ENCODE peak calls at places on chromosomes 2 and 18, in seven cellular contexts. B, Y, E, T, K, F and L are unnamed samples.
A peak's percentile ranks its signal among the peaks of the same experiment; 100 is the strongest.

GRCh38 chr2:98333922-98334321 is 12.3 kb upstream of the CNGA3 start:
- DNase-seq in B (no peak), Y (no peak), E (no peak), T (no peak), K (no peak), F (no peak), L (no peak)

GRCh38 chr18:57691363-57691762 is 69.7 kb upstream of the NARS1 start:
- DNase-seq in B (no peak), Y (no peak), E (no peak), T (no peak), K (no peak), F (no peak), L (no peak)

GRCh38 chr18:44589709-44590108 is 91.0 kb upstream of the SETBP1 start:
- DNase-seq in B (no peak), Y (no peak), E (no peak), T (no peak), K (peak; percentile 63), F (no peak), L (no peak)

GRCh38 chr18:45834303-45834702 is 8.8 kb downstream of the SIGLEC15 start:
- DNase-seq in B (no peak), Y (no peak), E (no peak), T (no peak), K (no peak), F (no peak), L (no peak)

GRCh38 chr2:98088261-98088660 is 1.3 kb downstream of the VWA3B start:
- DNase-seq in B (peak; percentile 40), Y (peak; percentile 37), E (no peak), T (peak; percentile 38), K (no peak), F (no peak), L (no peak)

GRCh38 chr2:119292226-119292625 is 68.6 kb downstream of the STEAP3 start:
- DNase-seq in B (peak; percentile 65), Y (no peak), E (no peak), T (no peak), K (peak; percentile 27), F (no peak), L (no peak)

GRCh38 chr2:196112408-196113039 is 43.9 kb upstream of the DNAH7 start:
- DNase-seq in B (no peak), Y (no peak), E (no peak), T (no peak), K (peak; percentile 85), F (peak; percentile 29), L (no peak)

GRCh38 chr18:22223263-22223960 is 54.0 kb downstream of the GATA6 start:
- DNase-seq in B (peak; percentile 95), Y (peak; percentile 23), E (no peak), T (peak; percentile 86), K (peak; percentile 81), F (peak; percentile 84), L (peak; percentile 80)

GRCh38 chr2:133411857-133412256 is 156.4 kb downstream of the NCKAP5 start:
- DNase-seq in B (no peak), Y (no peak), E (no peak), T (no peak), K (no peak), F (no peak), L (no peak)

GRCh38 chr2:7118606-7119503 is 201.6 kb downstream of the RNF144A start:
- DNase-seq in B (no peak), Y (no peak), E (no peak), T (no peak), K (peak; percentile 37), F (peak; percentile 25), L (no peak)

GRCh38 chr2:239818531-239819011 is 206.6 kb downstream of the NDUFA10 start:
- DNase-seq in B (peak; percentile 11), Y (no peak), E (peak; percentile 56), T (no peak), K (no peak), F (no peak), L (peak; percentile 13)

GRCh38 chr2:234955091-234955511 is 3.3 kb downstream of the SH3BP4 start:
- DNase-seq in B (no peak), Y (no peak), E (peak; percentile 56), T (no peak), K (no peak), F (no peak), L (no peak)

GRCh38 chr2:234958746-234959395 is 7.1 kb downstream of the SH3BP4 start:
- DNase-seq in B (no peak), Y (no peak), E (peak; percentile 51), T (peak; percentile 15), K (no peak), F (no peak), L (no peak)

GRCh38 chr2:234958311-234958710 is 6.5 kb downstream of the SH3BP4 start:
- DNase-seq in B (no peak), Y (no peak), E (peak; percentile 61), T (no peak), K (no peak), F (no peak), L (no peak)

GRCh38 chr2:234955971-234956509 is 4.2 kb downstream of the SH3BP4 start:
- DNase-seq in B (no peak), Y (no peak), E (no peak), T (peak; percentile 52), K (no peak), F (no peak), L (no peak)

GRCh38 chr2:234957533-234958135 is 5.8 kb downstream of the SH3BP4 start:
- DNase-seq in B (no peak), Y (no peak), E (peak; percentile 11), T (no peak), K (peak; percentile 67), F (no peak), L (no peak)
- H3K4me1 ChIP-seq in B (peaks cover 10% of the 10 kb centered on the region), Y (no peaks in the 10 kb centered on the region), E (peaks cover 8% of the 10 kb centered on the region), T (peaks cover 4% of the 10 kb centered on the region), K (peaks cover 23% of the 10 kb centered on the region), F (peaks cover 46% of the 10 kb centered on the region), L (peaks cover 73% of the 10 kb centered on the region)

GRCh38 chr2:241321033-241321432 is 5.3 kb downstream of the SEPTIN2 start:
- DNase-seq in B (no peak), Y (no peak), E (no peak), T (no peak), K (no peak), F (no peak), L (no peak)
- H3K4me1 ChIP-seq in B (peaks cover 47% of the 10 kb centered on the region), Y (no peaks in the 10 kb centered on the region), E (peaks cover 82% of the 10 kb centered on the region), T (no peaks in the 10 kb centered on the region), K (peaks cover 47% of the 10 kb centered on the region), F (peaks cover 52% of the 10 kb centered on the region), L (peaks cover 92% of the 10 kb centered on the region)

GRCh38 chr18:53920312-53921075 is 304.0 kb downstream of the MBD2 start:
- DNase-seq in B (no peak), Y (no peak), E (no peak), T (no peak), K (no peak), F (no peak), L (no peak)
- H3K4me1 ChIP-seq in B (no peaks in the 10 kb centered on the region), Y (no peaks in the 10 kb centered on the region), E (no peaks in the 10 kb centered on the region), T (no peaks in the 10 kb centered on the region), K (no peaks in the 10 kb centered on the region), F (no peaks in the 10 kb centered on the region), L (no peaks in the 10 kb centered on the region)

GRCh38 chr2:46337208-46337994 is 40.2 kb downstream of the EPAS1 start:
- DNase-seq in B (no peak), Y (no peak), E (no peak), T (no peak), K (no peak), F (no peak), L (no peak)
- H3K4me1 ChIP-seq in B (no peaks in the 10 kb centered on the region), Y (no peaks in the 10 kb centered on the region), E (peaks cover 15% of the 10 kb centered on the region), T (peaks cover 10% of the 10 kb centered on the region), K (peaks cover 24% of the 10 kb centered on the region), F (peaks cover 91% of the 10 kb centered on the region), L (peaks cover 77% of the 10 kb centered on the region)

DNA sequence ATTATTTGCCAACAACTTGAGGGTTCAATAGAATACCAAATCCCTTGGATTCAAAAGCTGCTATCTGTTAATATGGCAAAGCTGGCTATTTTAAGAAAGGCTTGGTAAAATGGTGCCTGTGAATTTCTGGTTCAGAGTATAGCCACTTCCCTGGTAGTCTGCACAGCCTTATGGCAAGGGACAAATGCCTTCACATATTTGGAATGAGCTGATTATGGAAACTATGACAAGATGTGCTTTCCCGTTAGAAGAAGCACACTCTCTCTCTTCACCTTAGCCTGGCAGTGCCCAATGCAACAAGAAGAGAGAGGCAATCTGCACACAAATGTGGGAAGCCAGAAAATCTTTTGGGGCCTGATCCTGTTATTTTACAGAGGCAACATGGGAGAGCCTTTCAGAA is 47.5 kb upstream of the MAP3K20 start:
- DNase-seq in B (no peak), Y (no peak), E (no peak), T (no peak), K (no peak), F (no peak), L (no peak)
- H3K4me1 ChIP-seq in B (no peaks in the 10 kb centered on the region), Y (no peaks in the 10 kb centered on the region), E (no peaks in the 10 kb centered on the region), T (peaks cover 6% of the 10 kb centered on the region), K (peaks cover 29% of the 10 kb centered on the region), F (peaks cover 6% of the 10 kb centered on the region), L (peaks cover 24% of the 10 kb centered on the region)

DNA sequence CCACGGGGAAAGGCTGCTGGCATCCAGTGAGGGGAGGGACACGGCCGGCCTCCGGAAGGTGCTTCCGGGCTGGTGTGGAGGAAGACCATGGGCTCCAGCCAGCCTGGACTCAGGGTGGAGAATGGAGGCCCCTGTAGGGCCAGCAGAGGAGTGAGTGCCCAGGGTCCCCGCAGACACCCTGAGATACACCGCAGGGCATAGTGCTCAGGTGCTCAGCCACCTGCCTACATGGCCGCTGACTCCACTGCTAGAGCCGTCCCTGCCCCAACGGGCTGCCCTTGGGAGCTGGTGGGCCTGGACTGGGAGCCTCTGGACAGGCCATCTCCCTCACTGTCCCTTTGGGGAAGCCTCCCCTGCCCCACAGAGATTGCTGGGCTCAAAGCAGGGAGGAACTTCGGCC is 28.4 kb upstream of the SNTG2 start:
- DNase-seq in B (no peak), Y (no peak), E (no peak), T (no peak), K (no peak), F (no peak), L (no peak)
- H3K4me1 ChIP-seq in B (no peaks in the 10 kb centered on the region), Y (no peaks in the 10 kb centered on the region), E (no peaks in the 10 kb centered on the region), T (no peaks in the 10 kb centered on the region), K (no peaks in the 10 kb centered on the region), F (no peaks in the 10 kb centered on the region), L (no peaks in the 10 kb centered on the region)

GRCh38 chr2:25275575-25275965 is 66.2 kb downstream of the DNMT3A start:
- DNase-seq in B (no peak), Y (no peak), E (no peak), T (no peak), K (no peak), F (no peak), L (no peak)

GRCh38 chr2:25276569-25277465 is 64.9 kb downstream of the DNMT3A start:
- DNase-seq in B (peak; percentile 47), Y (peak; percentile 73), E (peak; percentile 94), T (peak; percentile 40), K (peak; percentile 42), F (no peak), L (peak; percentile 55)

GRCh38 chr2:25280066-25280687 is 61.5 kb downstream of the DNMT3A start:
- DNase-seq in B (no peak), Y (no peak), E (no peak), T (no peak), K (no peak), F (no peak), L (no peak)

GRCh38 chr2:25281581-25281980 is 60.1 kb downstream of the DNMT3A start:
- DNase-seq in B (peak; percentile 65), Y (no peak), E (no peak), T (no peak), K (no peak), F (no peak), L (no peak)

DNA sequence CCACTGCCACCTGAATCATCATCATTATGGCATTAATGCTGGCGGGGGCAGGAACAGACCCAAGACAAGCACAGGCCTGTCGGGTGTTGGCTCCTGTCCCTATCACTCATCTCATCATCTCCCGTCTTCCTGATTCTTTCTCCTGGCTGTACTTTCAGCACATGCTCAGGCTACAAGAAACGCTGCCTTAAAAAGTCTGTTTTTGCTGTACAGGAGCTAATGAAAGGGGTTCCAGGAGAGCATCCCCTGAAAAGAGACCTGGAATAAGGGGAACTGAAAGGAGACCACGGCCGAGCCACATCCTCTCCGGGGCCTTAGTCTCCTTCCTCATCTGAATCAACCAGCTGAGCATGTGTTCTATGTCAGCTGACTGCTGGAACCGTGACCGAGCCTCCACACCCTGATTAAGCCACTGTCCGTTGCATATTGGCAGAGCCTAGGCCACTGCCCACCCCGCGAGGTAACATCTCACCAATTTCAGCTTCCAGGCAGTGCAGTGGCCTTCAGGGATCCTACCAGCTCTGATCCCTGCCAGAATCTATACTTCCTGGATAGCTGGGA is 62.6 kb downstream of the DNMT3A start:
- DNase-seq in B (peak; percentile 77), Y (peak; percentile 89), E (peak; percentile 91), T (peak; percentile 63), K (peak; percentile 47), F (no peak), L (peak; percentile 35)
- H3K4me1 ChIP-seq in B (peaks cover 35% of the 10 kb centered on the region), Y (no peaks in the 10 kb centered on the region), E (peaks cover 48% of the 10 kb centered on the region), T (no peaks in the 10 kb centered on the region), K (peaks cover 30% of the 10 kb centered on the region), F (no peaks in the 10 kb centered on the region), L (peaks cover 71% of the 10 kb centered on the region)